ENCODE peak calls at places on chromosomes 6 and 20, in six cellular contexts. K is neural progenitor cell, Q is SK-N-SH, D is IMR-90, L is GM23248, R is OCI-LY7. Y is an unnamed sample.

GRCh38 chr6:37495199-37495913 is 4.3 kb downstream of the CCDC167 start:
- DNase-seq in D (no peak), Q (peak), R (no peak), K (no peak), L (no peak), Y (no peak)

GRCh38 chr6:82861121-82861520 is 204.5 kb downstream of the UBE3D start:
- DNase-seq in R (no peak), D (no peak), K (no peak), L (peak), Q (no peak), Y (peak)

GRCh38 chr6:13378669-13379590 is 50.6 kb upstream of the TBC1D7 start:
- DNase-seq in K (no peak), R (peak), L (no peak), Q (no peak), D (no peak), Y (peak)

GRCh38 chr6:49988900-49989299 is 19.5 kb upstream of the DEFB113 start:
- DNase-seq in L (no peak), K (no peak), Q (no peak), R (no peak), D (no peak), Y (no peak)

GRCh38 chr6:169639653-169640278 is 62.1 kb downstream of the WDR27 start:
- DNase-seq in D (no peak), L (no peak), K (peak), R (peak), Q (no peak), Y (no peak)

GRCh38 chr6:3835055-3835731 is 14.0 kb upstream of the FAM50B start:
- DNase-seq in K (no peak), R (no peak), Q (no peak), L (peak), D (no peak), Y (no peak)

GRCh38 chr6:45081634-45082033 is 246.5 kb upstream of the RUNX2 start:
- DNase-seq in D (no peak), R (no peak), K (no peak), L (no peak), Q (no peak), Y (no peak)

GRCh38 chr6:152096863-152097496 is 289.5 kb downstream of the ESR1 start:
- DNase-seq in Q (no peak), L (peak), R (no peak), K (no peak), D (peak), Y (no peak)

GRCh38 chr6:35248965-35249364 is 10.6 kb upstream of the ZNF76 start:
- DNase-seq in D (no peak), K (no peak), L (no peak), R (no peak), Q (no peak), Y (no peak)

GRCh38 chr20:57619053-57619831 is 984 bp downstream of the ZBP1 start:
- DNase-seq in K (no peak), L (no peak), Q (no peak), D (no peak), R (peak), Y (no peak)

DNA sequence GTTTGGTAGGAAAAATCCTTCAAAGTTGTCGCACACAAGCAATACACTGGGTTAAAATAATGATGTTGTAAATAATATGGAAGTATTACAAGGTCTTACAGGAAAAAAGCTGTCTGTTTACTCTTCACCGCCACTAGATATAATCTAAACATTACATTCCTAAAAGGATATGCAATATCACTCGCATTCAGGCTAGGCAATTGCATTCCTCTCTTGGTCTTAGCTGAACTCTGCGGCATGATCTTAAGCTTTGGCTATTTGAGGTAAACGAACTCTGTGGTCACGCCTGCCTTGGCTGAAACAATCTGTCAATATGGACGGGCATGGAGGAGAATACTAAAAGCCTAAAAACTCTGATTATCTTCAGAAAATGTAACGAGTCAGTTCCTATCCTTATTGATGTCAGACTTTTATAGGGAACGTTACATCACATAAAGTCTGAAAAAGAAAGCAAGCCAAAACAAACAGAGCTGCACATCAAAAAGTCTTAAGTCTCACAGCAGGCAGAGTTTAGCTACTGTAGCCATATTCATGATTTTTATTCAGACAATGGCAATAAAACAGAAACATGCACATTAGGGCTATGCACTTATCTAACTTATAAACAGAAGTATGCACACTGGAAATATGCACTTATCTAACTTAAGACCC is 30.8 kb upstream of the FILIP1 start:
- DNase-seq in D (peak), K (peak), R (no peak), L (peak), Q (no peak), Y (peak)
- H2AFZ ChIP-seq in D (no peak), K (no peak), R (no peak), L (peak), Q (peak), Y (no peak)

GRCh38 chr20:47502801-47503239 is 1.1 kb downstream of the NCOA3 start:
- DNase-seq in D (peak), K (peak), L (peak), Q (peak), R (peak), Y (peak)
- H2AFZ ChIP-seq in D (peak), K (no peak), L (peak), Q (peak), R (no peak), Y (no peak)

GRCh38 chr6:38722727-38723334 is 7.7 kb downstream of the DNAH8 start:
- DNase-seq in Q (no peak), R (no peak), D (no peak), K (no peak), L (no peak), Y (no peak)

GRCh38 chr6:38722037-38722436 is 6.9 kb downstream of the DNAH8 start:
- DNase-seq in R (no peak), K (no peak), D (no peak), L (no peak), Q (no peak), Y (no peak)

GRCh38 chr6:38719358-38719757 is 4.2 kb downstream of the DNAH8 start:
- DNase-seq in Q (no peak), L (no peak), K (no peak), R (no peak), D (no peak), Y (no peak)

GRCh38 chr6:38716825-38717224 is 1.7 kb downstream of the DNAH8 start:
- DNase-seq in R (no peak), Q (no peak), K (no peak), L (no peak), D (no peak), Y (no peak)

GRCh38 chr6:38720295-38720694 is 5.2 kb downstream of the DNAH8 start:
- DNase-seq in Q (no peak), L (no peak), D (peak), R (no peak), K (peak), Y (no peak)
- H2AFZ ChIP-seq in Q (no peak), L (no peak), D (no peak), R (no peak), K (peak), Y (peak)

GRCh38 chr6:29589423-29590048 is 4.6 kb downstream of the OR2H2 start:
- DNase-seq in Q (peak), D (peak), K (peak), R (peak), L (peak), Y (peak)
- H2AFZ ChIP-seq in Q (no peak), D (no peak), K (no peak), R (no peak), L (no peak), Y (no peak)

GRCh38 chr20:59575653-59576052 is 28.7 kb upstream of the PHACTR3 start:
- DNase-seq in L (no peak), Q (peak), R (no peak), D (no peak), K (no peak), Y (no peak)

GRCh38 chr20:59577809-59578601 is 26.3 kb upstream of the PHACTR3 start:
- DNase-seq in D (no peak), Q (no peak), K (no peak), L (no peak), R (no peak), Y (no peak)

GRCh38 chr20:59576216-59576953 is 28.0 kb upstream of the PHACTR3 start:
- DNase-seq in K (no peak), Q (peak), R (no peak), L (no peak), D (no peak), Y (no peak)

GRCh38 chr20:59578602-59579403 is 25.5 kb upstream of the PHACTR3 start:
- DNase-seq in Q (no peak), R (no peak), L (no peak), K (no peak), D (no peak), Y (no peak)

DNA sequence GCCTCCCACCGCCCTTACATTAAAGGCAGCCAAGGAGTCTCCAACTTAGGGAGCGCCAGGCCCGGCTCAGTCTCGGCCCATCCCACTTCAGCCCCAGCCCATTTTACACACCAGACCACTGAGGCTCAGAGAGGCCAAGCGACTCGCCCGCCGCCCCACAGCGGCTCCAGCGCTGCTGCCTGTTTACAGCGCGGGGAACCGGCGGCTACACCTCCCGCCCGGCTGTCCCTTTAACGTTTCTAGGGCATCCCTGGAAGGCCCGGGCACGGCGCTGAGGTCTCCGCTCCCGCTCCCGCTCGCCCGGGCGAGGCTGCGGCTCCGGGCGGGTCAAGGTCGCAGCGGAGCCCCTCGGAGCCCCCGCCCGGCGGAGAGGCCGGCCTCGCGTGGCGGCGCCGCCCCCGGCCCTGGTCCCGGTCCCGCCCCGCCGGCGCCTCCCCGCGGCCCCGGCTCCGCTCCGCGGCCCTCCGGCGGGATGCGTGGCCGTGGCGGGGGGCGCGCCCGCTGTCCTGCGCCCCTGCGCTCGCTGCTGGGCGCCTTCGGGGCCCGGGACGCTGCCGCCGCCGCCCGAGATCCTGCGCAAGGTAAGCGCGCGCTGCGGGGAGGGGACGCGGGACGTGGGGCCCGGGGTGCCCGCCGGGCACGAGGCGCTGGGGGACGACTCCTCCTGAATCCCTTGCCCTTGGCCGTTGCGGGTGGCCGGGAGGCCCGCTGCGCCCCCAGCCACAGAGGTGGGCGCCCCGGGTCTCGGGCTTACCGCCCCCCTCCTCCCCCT is 27.1 kb upstream of the PHACTR3 start:
- DNase-seq in Q (peak), K (peak), R (no peak), L (no peak), D (no peak), Y (no peak)
- H2AFZ ChIP-seq in Q (no peak), K (no peak), R (no peak), L (no peak), D (no peak), Y (no peak)

GRCh38 chr6:140438346-140438735 is 1063.9 kb upstream of the CITED2 start:
- DNase-seq in Q (no peak), D (peak), R (no peak), L (peak), K (no peak), Y (no peak)
- H2AFZ ChIP-seq in Q (no peak), D (no peak), R (no peak), L (peak), K (peak), Y (no peak)

Y was measured in PC-9.